ENCODE peak calls at places on chromosomes 3 and 15, in ten cellular contexts. T is neural progenitor cell; L is A549; H is cardiac muscle cell; R is breast epithelium; X is mucosa of descending colon; A is CD8-positive, alpha-beta memory T cell; E is aorta; Q is tibial artery; J is right lobe of liver. Z is an unnamed sample. For H3K4me1, the result is how much of the 10 kb centered on the place peaks cover.

GRCh38 chr3:125281411-125281810 is 68.9 kb upstream of the SLC12A8 start:
- DNase-seq in T (no peak), R (no peak), Q (no peak), E (no peak), L (no peak), J (no peak), X (no peak), H (no peak), A (no peak), Z (no peak)

GRCh38 chr15:99998661-99999101 is 265.4 kb upstream of the LYSMD4 start:
- DNase-seq in R (peak), T (no peak), L (no peak), H (no peak), A (no peak), Q (peak), E (no peak), J (no peak), X (no peak), Z (peak)

GRCh38 chr15:84836859-84837258 is 19.7 kb downstream of the ALPK3 start:
- DNase-seq in E (no peak), T (no peak), H (no peak), X (no peak), J (no peak), L (no peak), Q (no peak), R (no peak), A (no peak), Z (no peak)

GRCh38 chr15:94312946-94313345 is 81.6 kb downstream of the MCTP2 start:
- DNase-seq in L (no peak), A (no peak), R (no peak), J (no peak), Q (no peak), T (no peak), H (no peak), X (no peak), E (no peak), Z (no peak)

GRCh38 chr3:127800508-127800907 is 21.8 kb downstream of the MGLL start:
- DNase-seq in H (no peak), L (no peak), R (no peak), J (no peak), E (no peak), Q (no peak), A (no peak), T (no peak), X (no peak), Z (no peak)

GRCh38 chr3:125137432-125138033 is 75.0 kb downstream of the SLC12A8 start:
- DNase-seq in E (no peak), R (no peak), L (peak), T (no peak), X (no peak), J (no peak), H (no peak), A (no peak), Q (no peak), Z (no peak)

GRCh38 chr3:54822206-54822605 is 105.7 kb downstream of the LRTM1 start:
- DNase-seq in A (no peak), E (no peak), X (no peak), Q (no peak), L (no peak), H (no peak), R (peak), J (no peak), T (no peak), Z (no peak)

GRCh38 chr3:111538687-111539086 is 3.3 kb upstream of the CD96 start:
- DNase-seq in H (no peak), E (no peak), Q (no peak), X (no peak), T (no peak), R (no peak), A (no peak), J (no peak), L (no peak), Z (no peak)

GRCh38 chr3:52444860-52445793 is at the start of gene SEMA3G:
- DNase-seq in A (peak), L (peak), X (peak), Q (peak), J (peak), E (peak), T (peak), R (peak), H (peak), Z (peak)

GRCh38 chr3:133927543-133928066 is 31.9 kb upstream of the RAB6B start:
- DNase-seq in L (peak), H (peak), T (peak), X (no peak), E (no peak), Q (peak), A (peak), J (no peak), R (no peak), Z (peak)

GRCh38 chr15:94731286-94731685 is 499.9 kb downstream of the MCTP2 start:
- DNase-seq in T (no peak), J (no peak), E (no peak), H (no peak), X (no peak), A (no peak), R (no peak), Q (no peak), L (no peak), Z (no peak)

GRCh38 chr15:40282144-40282869 is 557 bp downstream of the ANKRD63 start:
- DNase-seq in L (peak), J (peak), X (peak), A (peak), H (peak), E (peak), T (peak), R (no peak), Q (no peak), Z (no peak)

GRCh38 chr15:47485419-47485818 is 231.9 kb upstream of the SEMA6D start:
- DNase-seq in T (no peak), Q (no peak), L (no peak), J (no peak), R (no peak), H (no peak), X (no peak), A (no peak), E (no peak), Z (no peak)

GRCh38 chr3:138317687-138318086 is 12.0 kb downstream of the NME9 start:
- DNase-seq in L (no peak), A (no peak), H (no peak), Q (no peak), E (no peak), X (no peak), J (no peak), T (no peak), R (no peak), Z (no peak)

GRCh38 chr3:66997560-66998074 is 490 bp upstream of the KBTBD8 start:
- DNase-seq in E (no peak), J (no peak), A (peak), X (no peak), R (no peak), T (no peak), H (no peak), L (no peak), Q (peak), Z (no peak)

GRCh38 chr3:49104427-49105291 is at the start of gene QARS1:
- DNase-seq in Q (peak), L (peak), J (peak), E (peak), X (peak), A (peak), H (peak), T (peak), R (peak), Z (peak)

GRCh38 chr15:41955807-41956525 is 16.4 kb downstream of the EHD4 start:
- DNase-seq in J (peak), X (no peak), H (peak), Q (no peak), T (peak), L (no peak), A (no peak), R (no peak), E (no peak), Z (no peak)

GRCh38 chr3:134028486-134029255 is 1.1 kb downstream of the SLCO2A1 start:
- DNase-seq in E (no peak), A (no peak), R (no peak), T (peak), J (no peak), H (peak), Q (no peak), X (no peak), L (no peak), Z (no peak)

GRCh38 chr15:68285243-68285980 is 7.9 kb downstream of the FEM1B start:
- DNase-seq in L (no peak), J (no peak), X (no peak), A (no peak), T (no peak), Q (no peak), E (no peak), R (no peak), H (no peak), Z (no peak)

GRCh38 chr3:123130079-123130726 is 63.4 kb downstream of the PDIA5 start:
- DNase-seq in X (peak), E (no peak), J (peak), H (no peak), L (no peak), Q (no peak), R (no peak), A (no peak), T (no peak), Z (no peak)

GRCh38 chr3:104908761-104909160 is 457.9 kb upstream of the ALCAM start:
- DNase-seq in Q (no peak), L (no peak), X (no peak), R (no peak), J (no peak), H (no peak), T (no peak), A (no peak), E (no peak), Z (no peak)

GRCh38 chr15:28191832-28192231 is 92.7 kb upstream of the OCA2 start:
- DNase-seq in A (no peak), Q (no peak), J (no peak), E (peak), H (peak), L (no peak), X (no peak), T (peak), R (no peak), Z (peak)

GRCh38 chr3:25744477-25744876 is 38.8 kb downstream of the NGLY1 start:
- DNase-seq in A (no peak), X (no peak), T (no peak), E (no peak), J (no peak), R (no peak), Q (no peak), L (no peak), H (no peak), Z (no peak)

GRCh38 chr3:114216186-114216970 is 21.0 kb downstream of the ZNF80 start:
- DNase-seq in E (no peak), L (no peak), Q (no peak), H (no peak), J (no peak), A (no peak), R (no peak), T (no peak), X (no peak), Z (no peak)

GRCh38 chr15:29675791-29676301 is 146.4 kb downstream of the TJP1 start:
- DNase-seq in E (no peak), H (no peak), Q (no peak), X (no peak), A (no peak), T (peak), L (no peak), R (peak), J (no peak), Z (no peak)

GRCh38 chr15:63600001-63600645 is 2.9 kb downstream of the FBXL22 start:
- DNase-seq in Q (peak), A (no peak), R (no peak), J (no peak), H (peak), X (peak), T (peak), E (peak), L (peak), Z (no peak)

GRCh38 chr15:83078712-83079111 is 11.7 kb upstream of the BTBD1 start:
- DNase-seq in T (no peak), L (no peak), A (no peak), J (no peak), E (no peak), R (no peak), H (no peak), X (no peak), Q (no peak), Z (no peak)

GRCh38 chr3:181618260-181618659 is 93.5 kb upstream of the SOX2 start:
- DNase-seq in E (no peak), X (no peak), H (no peak), R (no peak), L (no peak), Q (no peak), T (no peak), A (no peak), J (no peak), Z (no peak)

GRCh38 chr3:193490989-193491388 is 63.7 kb downstream of the ATP13A4 start:
- DNase-seq in H (no peak), E (no peak), Q (no peak), X (no peak), A (no peak), T (no peak), R (no peak), L (no peak), J (no peak), Z (no peak)

GRCh38 chr3:58021962-58022361 is 13.7 kb downstream of the FLNB start:
- DNase-seq in J (no peak), X (no peak), L (no peak), T (no peak), Q (no peak), A (no peak), E (no peak), H (no peak), R (no peak), Z (no peak)

GRCh38 chr3:58019343-58019742 is 11.1 kb downstream of the FLNB start:
- DNase-seq in Q (no peak), R (no peak), A (no peak), T (no peak), H (no peak), E (no peak), L (no peak), X (no peak), J (no peak), Z (no peak)

GRCh38 chr3:58022490-58022889 is 14.3 kb downstream of the FLNB start:
- DNase-seq in E (no peak), R (no peak), J (no peak), L (no peak), A (no peak), X (no peak), Q (no peak), T (no peak), H (no peak), Z (no peak)

GRCh38 chr3:58021072-58021959 is 13.1 kb downstream of the FLNB start:
- DNase-seq in Q (no peak), X (no peak), E (no peak), L (no peak), J (no peak), R (no peak), A (no peak), H (no peak), T (no peak), Z (no peak)

GRCh38 chr3:58020740-58021071 is 12.5 kb downstream of the FLNB start:
- DNase-seq in L (no peak), A (no peak), H (no peak), X (no peak), R (no peak), E (no peak), Q (no peak), J (no peak), T (no peak), Z (no peak)
- H3K4me3 ChIP-seq in L (no peak), A (no peak), H (no peak), X (no peak), R (no peak), E (no peak), Q (no peak), J (no peak), T (no peak), Z (no peak)

GRCh38 chr3:61908344-61908743 is 347.0 kb downstream of the PTPRG start:
- DNase-seq in E (no peak), R (no peak), L (no peak), T (no peak), H (no peak), A (no peak), J (no peak), Q (no peak), X (no peak), Z (no peak)
- H3K4me1 ChIP-seq in E (under half), R (under half), L (under half), T (under half), H (under half), A (under half), J (under half), Q (under half), X (under half), Z (under half)

DNA sequence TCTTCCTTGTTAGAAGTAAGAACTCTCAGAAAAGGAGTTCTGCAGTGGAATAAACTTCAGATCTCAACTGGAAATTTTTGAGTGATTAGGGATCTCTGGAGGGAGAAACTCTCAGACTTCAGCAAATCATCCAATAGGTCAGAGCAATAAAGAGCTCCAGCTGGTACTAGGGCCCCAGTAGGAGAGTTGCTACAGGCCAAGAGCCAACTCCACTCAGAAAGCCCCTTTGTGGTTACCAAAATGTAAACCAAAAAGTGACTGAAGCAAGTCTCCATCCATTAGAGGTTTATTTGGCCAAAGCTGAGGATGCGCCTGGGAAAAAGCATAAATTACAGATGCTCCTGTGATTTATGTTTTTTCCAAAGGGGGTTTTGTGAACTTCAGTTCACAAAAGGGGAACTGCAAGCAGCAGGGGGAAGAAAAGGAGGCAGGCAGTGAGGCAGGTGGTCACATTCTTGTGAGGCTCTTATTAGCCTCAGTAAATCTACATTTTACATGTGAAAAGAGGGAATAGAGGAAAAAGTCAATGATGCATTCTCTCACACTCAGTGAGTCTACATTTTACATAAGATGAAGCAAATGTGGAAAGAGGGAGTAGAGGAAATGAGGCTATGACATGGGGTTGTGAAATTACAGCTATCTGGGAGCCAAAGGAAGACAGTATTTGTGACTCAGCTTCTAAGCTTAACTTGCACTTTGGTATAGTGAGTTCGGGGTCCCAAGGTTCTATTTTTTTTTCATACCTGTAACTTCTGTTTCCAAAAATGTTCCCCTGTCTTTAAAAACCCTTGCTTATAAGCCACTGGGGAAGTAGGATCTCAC is 92.4 kb upstream of the DAZL start:
- DNase-seq in A (no peak), E (no peak), L (no peak), J (no peak), Q (no peak), X (no peak), H (no peak), T (peak), R (no peak), Z (no peak)
- H3K4me3 ChIP-seq in A (no peak), E (no peak), L (no peak), J (no peak), Q (no peak), X (no peak), H (no peak), T (peak), R (no peak), Z (no peak)

GRCh38 chr3:141434255-141434654 is 52.6 kb upstream of the RASA2 start:
- DNase-seq in J (no peak), X (no peak), R (no peak), L (no peak), E (no peak), Q (no peak), A (no peak), H (no peak), T (no peak), Z (no peak)
- H3K4me1 ChIP-seq in J (under half), X (under half), R (under half), L (half or more), E (under half), Q (half or more), A (under half), H (under half), T (under half), Z (under half)